ENCODE peak calls at places on chromosomes 7 and 10, in four cellular contexts. S is left cardiac atrium, R is choroid plexus epithelial cell, U is NCI-H446 treated with DMSO at 0.1 percent for 48 hours. N is an unnamed sample.

GRCh38 chr7:85688712-85689111 is 501.9 kb upstream of the SEMA3D start:
- DNase-seq in R (no peak), U (peak; percentile 89), S (no peak), N (no peak)

GRCh38 chr10:4771554-4772201 is 54.3 kb upstream of the AKR1E2 start:
- DNase-seq in S (no peak), R (peak; percentile 62), U (no peak), N (peak; percentile 83)

GRCh38 chr7:100897111-100897608 is 1.5 kb upstream of the ACHE start:
- DNase-seq in R (no peak), U (no peak), S (peak; percentile 75), N (peak; percentile 50)

GRCh38 chr7:138396251-138397070 is 63.6 kb upstream of the TRIM24 start:
- DNase-seq in S (no peak), U (no peak), R (no peak), N (no peak)

GRCh38 chr7:123198668-123199652 is 809 bp downstream of the SLC13A1 start:
- DNase-seq in S (no peak), U (no peak), R (no peak), N (no peak)

GRCh38 chr10:110354322-110354766 is 49.6 kb upstream of the SMNDC1 start:
- DNase-seq in U (peak; percentile 73), R (peak; percentile 90), S (peak; percentile 89), N (peak; percentile 93)

GRCh38 chr7:87328281-87328680 is 17.2 kb upstream of the CROT start:
- DNase-seq in S (no peak), R (peak; percentile 56), U (no peak), N (peak; percentile 55)

GRCh38 chr10:118496525-118496924 is 98.9 kb downstream of the PRLHR start:
- DNase-seq in R (no peak), S (no peak), U (no peak), N (no peak)

GRCh38 chr7:32893225-32893560 is 1.6 kb upstream of the KBTBD2 start:
- DNase-seq in R (no peak), U (no peak), S (no peak), N (no peak)

GRCh38 chr10:33377658-33378025 is 43.2 kb upstream of the NRP1 start:
- DNase-seq in R (peak; percentile 66), S (no peak), U (no peak), N (no peak)

GRCh38 chr7:78279035-78279434 is 480.5 kb downstream of the PHTF2 start:
- DNase-seq in R (peak; percentile 52), U (no peak), S (no peak), N (no peak)

GRCh38 chr7:92877367-92877766 is 41.0 kb upstream of the CDK6 start:
- DNase-seq in U (no peak), R (no peak), S (no peak), N (no peak)

GRCh38 chr7:144975882-144976281 is 140.0 kb upstream of the TPK1 start:
- DNase-seq in S (no peak), U (no peak), R (no peak), N (no peak)

GRCh38 chr10:8054498-8055407 is at the start of gene GATA3:
- DNase-seq in R (no peak), S (peak; percentile 79), U (no peak), N (peak; percentile 55)